ENCODE peak calls at places on chromosomes 16 and 17, in eight cellular contexts. W is T47D; Z is stimulated activated CD8-positive, alpha-beta memory T cell treated with anti-CD3 and anti-CD28 coated beads, Interleukin-15, amount 100 ng/mL, for 4 hours; M is fibroblast of pulmonary artery; E is H54; Q is cardiac fibroblast; O is activated CD8-positive, alpha-beta memory T cell treated with anti-CD3 and anti-CD28 coated beads, Interleukin-2, amount 50 U/mL, for 48 hours; X is choroid plexus epithelial cell. I is an unnamed sample.
A peak's percentile ranks its signal among the peaks of the same experiment; 100 is the strongest.

GRCh38 chr16:11354733-11355574 is 9.7 kb downstream of the RMI2 start:
- DNase-seq in X (peak; percentile 82), Z (peak; percentile 63), O (peak; percentile 85), Q (peak; percentile 62), M (no peak), E (no peak), W (no peak), I (no peak)

GRCh38 chr17:75371981-75372380 is 33.5 kb downstream of the GRB2 start:
- DNase-seq in X (no peak), M (no peak), Q (no peak), W (no peak), E (no peak), Z (no peak), O (no peak), I (no peak)

GRCh38 chr16:89606006-89606405 is 7.4 kb upstream of the DPEP1 start:
- DNase-seq in Z (no peak), M (no peak), O (no peak), X (no peak), W (no peak), E (no peak), Q (no peak), I (no peak)

GRCh38 chr17:10069301-10069700 is 129.1 kb downstream of the GAS7 start:
- DNase-seq in X (no peak), Z (no peak), Q (peak; percentile 26), M (no peak), O (no peak), E (no peak), W (no peak), I (no peak)

GRCh38 chr17:82896071-82897000 is 56.5 kb upstream of the ZNF750 start:
- DNase-seq in E (no peak), Q (no peak), Z (no peak), O (no peak), W (no peak), X (no peak), M (no peak), I (no peak)

GRCh38 chr17:79920751-79921410 is 81.6 kb upstream of the CBX4 start:
- DNase-seq in Q (no peak), E (no peak), X (no peak), M (no peak), W (no peak), Z (no peak), O (no peak), I (no peak)

GRCh38 chr16:49373504-49373903 is at the start of gene C16orf78:
- DNase-seq in Z (no peak), W (no peak), Q (no peak), O (no peak), X (no peak), E (no peak), M (no peak), I (no peak)

GRCh38 chr17:49365667-49366066 is 3.6 kb upstream of the ZNF652 start:
- DNase-seq in Z (no peak), Q (peak; percentile 18), X (peak; percentile 27), W (peak; percentile 82), E (peak; percentile 65), M (peak; percentile 30), O (no peak), I (no peak)

GRCh38 chr17:54172654-54173316 is 350.1 kb downstream of the KIF2B start:
- DNase-seq in W (peak; percentile 62), X (peak; percentile 15), M (peak; percentile 35), Q (peak; percentile 10), O (no peak), E (no peak), Z (no peak), I (no peak)

GRCh38 chr17:19290047-19290705 is 53.0 kb downstream of the EPN2 start:
- DNase-seq in Z (no peak), Q (no peak), E (no peak), O (no peak), M (no peak), W (no peak), X (peak; percentile 33), I (no peak)

GRCh38 chr16:69089091-69089912 is 16.2 kb upstream of the HAS3 start:
- DNase-seq in O (peak; percentile 63), X (peak; percentile 41), Z (no peak), E (no peak), W (no peak), Q (no peak), M (no peak), I (no peak)

GRCh38 chr17:75654176-75654575 is 12.8 kb downstream of the RECQL5 start:
- DNase-seq in E (no peak), Z (no peak), W (peak; percentile 67), M (peak; percentile 46), O (no peak), Q (no peak), X (no peak), I (no peak)

GRCh38 chr17:8300226-8300625 is 5.0 kb upstream of the SLC25A35 start:
- DNase-seq in Z (no peak), O (no peak), X (no peak), M (no peak), W (no peak), E (no peak), Q (no peak), I (no peak)

GRCh38 chr17:78622491-78623265 is 45.5 kb upstream of the DNAH17 start:
- DNase-seq in O (no peak), Z (no peak), M (no peak), Q (no peak), E (no peak), X (no peak), W (no peak), I (no peak)

GRCh38 chr17:76897023-76897422 is 28.8 kb downstream of the MGAT5B start:
- DNase-seq in X (no peak), M (no peak), E (no peak), Z (no peak), O (no peak), W (no peak), Q (no peak), I (no peak)

GRCh38 chr16:89687092-89687940 is 827 bp downstream of the CDK10 start:
- DNase-seq in Q (peak; percentile 34), X (peak; percentile 63), Z (no peak), M (peak; percentile 25), O (peak; percentile 73), E (no peak), W (peak; percentile 73), I (no peak)

GRCh38 chr17:56099649-56100048 is 53.6 kb upstream of the ANKFN1 start:
- DNase-seq in X (no peak), M (no peak), Q (no peak), Z (no peak), W (peak; percentile 27), E (no peak), O (no peak), I (no peak)

GRCh38 chr17:7043544-7044268 is at the start of gene SLC16A11:
- DNase-seq in E (no peak), Z (no peak), X (peak; percentile 84), Q (peak; percentile 58), O (peak; percentile 70), M (peak; percentile 52), W (no peak), I (no peak)

GRCh38 chr17:81065500-81065899 is 30.5 kb downstream of the BAIAP2 start:
- DNase-seq in Z (no peak), E (no peak), M (no peak), O (no peak), X (no peak), Q (no peak), W (no peak), I (no peak)

GRCh38 chr17:29568331-29569244 is at the start of gene TP53I13:
- DNase-seq in M (peak; percentile 78), O (peak; percentile 92), W (peak; percentile 94), E (peak; percentile 66), Z (peak; percentile 84), X (peak; percentile 74), Q (peak; percentile 86), I (no peak)

GRCh38 chr17:28372203-28372944 is 880 bp downstream of the SARM1 start:
- DNase-seq in Q (peak; percentile 36), E (no peak), W (no peak), X (peak; percentile 23), Z (no peak), M (peak; percentile 24), O (no peak), I (no peak)

GRCh38 chr17:81871387-81872120 is 417 bp upstream of the ARHGDIA start:
- DNase-seq in X (peak; percentile 84), M (peak; percentile 90), Z (peak; percentile 95), E (peak; percentile 90), O (peak; percentile 99), W (peak; percentile 96), Q (peak; percentile 94), I (no peak)

I was measured in AG09309.